ENCODE peak calls at places on chromosomes 3 and 15, in ten cellular contexts. Y is NCI-H774; F is activated CD4-positive, alpha-beta T cell treated with anti-CD3 and anti-CD28 coated beads for 24 hours; G is right atrium auricular region; R is sciatic nerve; I is endodermal cell; T is activated naive CD4-positive, alpha-beta T cell treated with Interleukin-2 at 50 U/mL for 16 hours; Q is foreskin fibroblast; E is A549; N is pulmonary artery endothelial cell. A is an unnamed sample.

GRCh38 chr15:54014067-54014466 is 35.8 kb downstream of the UNC13C start:
- DNase-seq in T (no peak), N (no peak), Q (no peak), R (no peak), Y (no peak), F (no peak), I (no peak), E (no peak), G (no peak), A (no peak)

GRCh38 chr15:61159901-61160300 is 69.2 kb downstream of the RORA start:
- DNase-seq in E (no peak), N (no peak), I (no peak), G (no peak), R (no peak), Y (peak; percentile 64), T (no peak), F (no peak), Q (no peak), A (no peak)

GRCh38 chr3:164879201-164879600 is 199.1 kb downstream of the SI start:
- DNase-seq in G (no peak), I (peak; percentile 63), Q (no peak), N (no peak), Y (no peak), F (no peak), R (no peak), E (no peak), T (no peak), A (no peak)

GRCh38 chr3:39502838-39503145 is 35.3 kb downstream of the MOBP start:
- DNase-seq in F (no peak), T (no peak), I (no peak), Y (no peak), G (no peak), N (no peak), Q (no peak), E (no peak), R (no peak), A (no peak)

GRCh38 chr3:61985020-61985419 is 388.3 kb downstream of the FEZF2 start:
- DNase-seq in N (peak; percentile 29), E (no peak), Q (peak; percentile 78), G (no peak), I (no peak), R (no peak), F (no peak), T (no peak), Y (no peak), A (no peak)

GRCh38 chr3:157718835-157719234 is 215.6 kb upstream of the VEPH1 start:
- DNase-seq in Y (no peak), F (no peak), R (no peak), T (no peak), G (no peak), Q (no peak), E (no peak), N (no peak), I (no peak), A (no peak)

GRCh38 chr3:185744997-185745843 is 79.6 kb downstream of the IGF2BP2 start:
- DNase-seq in G (no peak), N (peak; percentile 70), T (no peak), I (peak; percentile 47), F (no peak), R (no peak), Q (peak; percentile 87), Y (no peak), E (peak; percentile 29), A (no peak)

GRCh38 chr15:52208306-52208946 is 17.2 kb upstream of the GNB5 start:
- DNase-seq in R (no peak), N (peak; percentile 19), E (peak; percentile 81), I (peak; percentile 95), Y (no peak), Q (peak; percentile 41), F (peak; percentile 53), G (peak; percentile 69), T (peak; percentile 76), A (no peak)

GRCh38 chr3:19885468-19885867 is 48.5 kb downstream of the EFHB start:
- DNase-seq in F (no peak), R (no peak), I (no peak), N (peak; percentile 4), G (no peak), T (no peak), Y (peak; percentile 21), Q (no peak), E (peak; percentile 44), A (no peak)

GRCh38 chr3:123457841-123458240 is 9.0 kb upstream of the ADCY5 start:
- DNase-seq in F (no peak), R (no peak), Y (no peak), N (no peak), G (no peak), T (no peak), E (no peak), I (peak; percentile 62), Q (no peak), A (no peak)

GRCh38 chr3:63344676-63345075 is 66.6 kb downstream of the SYNPR start:
- DNase-seq in E (no peak), T (no peak), R (no peak), F (no peak), N (no peak), Q (no peak), Y (no peak), I (peak; percentile 56), G (no peak), A (no peak)

GRCh38 chr3:44584646-44585501 is at the start of gene ZNF660:
- DNase-seq in E (no peak), Y (peak; percentile 47), R (peak; percentile 72), F (no peak), T (no peak), I (peak; percentile 96), G (peak; percentile 64), Q (peak; percentile 37), N (peak; percentile 13), A (peak; percentile 91)

GRCh38 chr3:45978348-45978747 is 17.3 kb downstream of the FYCO1 start:
- DNase-seq in N (no peak), G (no peak), T (peak; percentile 65), I (no peak), F (no peak), E (no peak), Y (peak; percentile 2), R (no peak), Q (no peak), A (no peak)

GRCh38 chr3:119601154-119601553 is 3.5 kb downstream of the PLA1A start:
- DNase-seq in G (no peak), I (no peak), E (no peak), R (no peak), N (no peak), Q (no peak), F (no peak), Y (no peak), T (no peak), A (no peak)

GRCh38 chr3:115245437-115245836 is 98.3 kb upstream of the ZBTB20 start:
- DNase-seq in F (no peak), G (no peak), N (peak; percentile 83), I (no peak), Y (no peak), Q (peak; percentile 93), T (no peak), R (no peak), E (peak; percentile 81), A (no peak)

GRCh38 chr15:54374184-54374947 is 396.1 kb downstream of the UNC13C start:
- DNase-seq in I (peak; percentile 42), R (no peak), G (no peak), Q (no peak), E (no peak), T (no peak), N (no peak), Y (no peak), F (no peak), A (no peak)

A was measured in osteocyte.